ENCODE peak calls at places on chromosome 22, in six cellular contexts. K is NCI-H2029; Z is amniotic epithelial cell; E is ovary; S is stimulated activated naive CD8-positive, alpha-beta T cell treated with anti-CD3 and anti-CD28 coated beads, Interleukin-15, Interleukin-2, amounts not matched to agents 100 U/mL and 50 U/mL, for 24 hours; L is endothelial cell of umbilical vein. U is an unnamed sample.

GRCh38 chr22:45942787-45943493 is 34.0 kb downstream of the WNT7B start:
- DNase-seq in K (no peak), Z (no peak), E (no peak), S (no peak), L (no peak), U (no peak)

GRCh38 chr22:37918149-37918548 is 12.1 kb downstream of the MICALL1 start:
- DNase-seq in K (no peak), Z (no peak), E (no peak), S (no peak), L (no peak), U (no peak)

GRCh38 chr22:25666308-25666707 is 75.7 kb upstream of the MYO18B start:
- DNase-seq in K (no peak), Z (peak; percentile 33), E (peak; percentile 82), S (no peak), L (no peak), U (no peak)

GRCh38 chr22:27107824-27108223 is 450.4 kb downstream of the MIAT start:
- DNase-seq in K (peak; percentile 79), Z (peak; percentile 99), E (peak; percentile 73), S (no peak), L (peak; percentile 92), U (peak; percentile 92)

GRCh38 chr22:19759994-19760651 is 455 bp upstream of the TBX1 start:
- DNase-seq in K (no peak), Z (no peak), E (no peak), S (no peak), L (no peak), U (no peak)

GRCh38 chr22:41984006-41984405 is 14.6 kb upstream of the WBP2NL start:
- DNase-seq in K (no peak), Z (no peak), E (no peak), S (no peak), L (no peak), U (no peak)

GRCh38 chr22:35399114-35399677 is 744 bp upstream of the MCM5 start:
- DNase-seq in K (no peak), Z (no peak), E (no peak), S (peak; percentile 43), L (no peak), U (no peak)

GRCh38 chr22:42841444-42841843 is 15.6 kb downstream of the ARFGAP3 start:
- DNase-seq in K (no peak), Z (peak; percentile 19), E (no peak), S (no peak), L (no peak), U (peak; percentile 75)

GRCh38 chr22:48892571-48893287 is 934.9 kb downstream of the BRD1 start:
- DNase-seq in K (no peak), Z (no peak), E (no peak), S (no peak), L (no peak), U (no peak)

GRCh38 chr22:42368379-42369249 is 63.6 kb downstream of the NFAM1 start:
- DNase-seq in K (no peak), Z (no peak), E (peak; percentile 17), S (no peak), L (no peak), U (no peak)

GRCh38 chr22:36355362-36355761 is 32.4 kb downstream of the MYH9 start:
- DNase-seq in K (no peak), Z (peak; percentile 48), E (no peak), S (no peak), L (no peak), U (no peak)

GRCh38 chr22:38572065-38572464 is 2.1 kb upstream of the DMC1 start:
- DNase-seq in K (no peak), Z (peak; percentile 50), E (peak; percentile 19), S (peak; percentile 33), L (peak; percentile 63), U (peak; percentile 61)

GRCh38 chr22:23909258-23909898 is 15.2 kb downstream of the MIF start:
- DNase-seq in K (no peak), Z (no peak), E (no peak), S (no peak), L (no peak), U (no peak)

GRCh38 chr22:50469377-50470305 is 5.2 kb downstream of the SBF1 start:
- DNase-seq in K (no peak), Z (peak; percentile 32), E (no peak), S (peak; percentile 96), L (no peak), U (no peak)

GRCh38 chr22:27614291-27615007 is 187.1 kb downstream of the MN1 start:
- DNase-seq in K (no peak), Z (no peak), E (no peak), S (no peak), L (no peak), U (no peak)

GRCh38 chr22:37340331-37341262 is 58.3 kb downstream of the CYTH4 start:
- DNase-seq in K (no peak), Z (no peak), E (no peak), S (no peak), L (no peak), U (no peak)

GRCh38 chr22:26718905-26719304 is 61.5 kb downstream of the MIAT start:
- DNase-seq in K (no peak), Z (peak; percentile 97), E (no peak), S (no peak), L (peak; percentile 42), U (peak; percentile 96)

GRCh38 chr22:48957311-48957986 is 870.2 kb downstream of the BRD1 start:
- DNase-seq in K (no peak), Z (no peak), E (no peak), S (no peak), L (no peak), U (no peak)

GRCh38 chr22:33921576-33922181 is 1.4 kb upstream of the LARGE1 start:
- DNase-seq in K (peak; percentile 22), Z (no peak), E (peak; percentile 76), S (peak; percentile 17), L (no peak), U (peak; percentile 12)

GRCh38 chr22:45581549-45582080 is 78.9 kb downstream of the FBLN1 start:
- DNase-seq in K (no peak), Z (no peak), E (no peak), S (no peak), L (no peak), U (no peak)

GRCh38 chr22:21055880-21056319 is 10.2 kb downstream of the LRRC74B start:
- DNase-seq in K (no peak), Z (no peak), E (no peak), S (no peak), L (no peak), U (no peak)

GRCh38 chr22:37343343-37343742 is 61.0 kb downstream of the CYTH4 start:
- DNase-seq in K (no peak), Z (no peak), E (no peak), S (no peak), L (no peak), U (no peak)

GRCh38 chr22:21651521-21652009 is 9.5 kb downstream of the SDF2L1 start:
- DNase-seq in K (no peak), Z (no peak), E (no peak), S (no peak), L (no peak), U (no peak)

GRCh38 chr22:49570032-49570848 is 257.4 kb downstream of the BRD1 start:
- DNase-seq in K (no peak), Z (no peak), E (no peak), S (no peak), L (no peak), U (no peak)

GRCh38 chr22:29782061-29782845 is 15.1 kb downstream of the UQCR10 start:
- DNase-seq in K (no peak), Z (no peak), E (peak; percentile 48), S (no peak), L (no peak), U (peak; percentile 37)

GRCh38 chr22:22342697-22343602 is 98.4 kb downstream of the VPREB1 start:
- DNase-seq in K (peak; percentile 43), Z (peak; percentile 14), E (no peak), S (peak; percentile 77), L (peak; percentile 18), U (no peak)

U was measured in HFFc6.